ENCODE peak calls at places on chromosomes 7 and 10, in eight cellular contexts. Y is HL-60, L is SJSA1, K is H9, M is Panc1, Q is breast epithelium, T is heart left ventricle, F is Karpas-422. D is an unnamed sample.

GRCh38 chr10:34405611-34406462 is 409.3 kb downstream of the PARD3 start:
- DNase-seq in Q (no peak), M (no peak), L (no peak), T (no peak), Y (no peak), K (no peak), F (no peak), D (no peak)

GRCh38 chr7:32506266-32507054 is 11.2 kb downstream of the AVL9 start:
- DNase-seq in T (no peak), F (no peak), Y (no peak), M (peak), K (no peak), Q (no peak), L (peak), D (no peak)

GRCh38 chr10:46020871-46021553 is 9.4 kb downstream of the NCOA4 start:
- DNase-seq in Y (peak), K (no peak), M (no peak), Q (no peak), T (no peak), F (no peak), L (no peak), D (no peak)

GRCh38 chr7:24245362-24245761 is 38.6 kb upstream of the NPY start:
- DNase-seq in T (no peak), L (no peak), K (no peak), Q (no peak), Y (no peak), F (no peak), M (no peak), D (no peak)

GRCh38 chr10:86085686-86086085 is 280.9 kb downstream of the GRID1 start:
- DNase-seq in Y (no peak), L (no peak), K (peak), T (no peak), Q (no peak), F (no peak), M (no peak), D (no peak)

GRCh38 chr10:97117372-97117771 is 68.4 kb downstream of the SLIT1 start:
- DNase-seq in Y (no peak), K (no peak), L (no peak), F (peak), T (no peak), Q (no peak), M (peak), D (no peak)

GRCh38 chr10:46524471-46525176 is 31.8 kb downstream of the GPRIN2 start:
- DNase-seq in Y (no peak), Q (no peak), T (peak), L (peak), K (no peak), M (no peak), F (no peak), D (no peak)

GRCh38 chr10:21888959-21889358 is 114.6 kb downstream of the DNAJC1 start:
- DNase-seq in M (no peak), K (no peak), F (no peak), T (no peak), Y (no peak), Q (no peak), L (no peak), D (no peak)

GRCh38 chr10:70222340-70222794 is 10.9 kb downstream of the PPA1 start:
- DNase-seq in M (no peak), L (no peak), K (no peak), T (no peak), F (no peak), Y (no peak), Q (peak), D (no peak)

DNA sequence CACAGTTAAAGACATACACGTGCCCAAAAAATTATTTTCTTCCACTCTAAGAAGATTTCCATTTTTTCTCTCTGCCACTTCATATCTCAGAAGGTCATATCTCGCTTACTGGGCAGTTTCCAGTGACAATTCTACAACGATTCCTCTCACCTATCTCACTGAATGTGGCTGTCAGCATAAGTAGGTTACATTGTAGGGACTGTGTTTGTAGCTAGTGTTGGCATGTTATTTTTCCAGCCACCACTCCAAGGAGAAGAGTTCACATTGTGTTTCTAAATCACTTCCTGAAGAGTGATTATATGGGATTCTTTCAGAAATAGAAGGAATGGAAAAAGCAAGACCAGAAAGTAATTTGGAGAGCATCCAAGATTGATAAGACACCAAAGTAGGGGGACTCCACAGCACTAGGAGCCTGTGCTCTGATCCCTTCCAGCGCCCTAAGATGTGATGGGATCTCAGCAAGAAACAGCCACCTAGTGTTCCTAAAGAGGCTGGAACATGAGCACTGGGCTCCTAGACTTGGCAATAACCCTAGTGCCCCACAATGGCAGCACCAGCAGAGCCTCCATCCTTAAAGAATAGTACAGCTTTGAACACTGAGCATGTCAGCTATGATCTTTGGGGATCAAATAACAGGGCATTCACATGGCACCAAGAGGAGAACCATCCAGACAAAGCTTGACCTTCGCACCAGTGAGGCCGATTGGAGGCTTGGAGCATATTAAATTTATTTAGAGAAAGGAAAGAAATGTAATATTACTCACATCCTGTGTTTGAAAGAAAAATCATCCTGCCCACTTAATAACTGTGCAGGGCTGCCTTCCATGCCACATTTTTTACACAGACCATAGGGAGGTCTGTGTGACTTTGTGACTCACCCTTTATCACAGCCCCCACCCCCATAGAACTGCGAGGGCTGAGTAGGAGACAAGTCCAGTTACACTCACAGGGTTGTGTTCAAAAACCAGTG is 51.8 kb downstream of the CAV1 start:
- DNase-seq in L (peak), K (no peak), T (peak), Y (no peak), F (no peak), Q (no peak), M (no peak), D (no peak)
- H3K27ac ChIP-seq in L (peak), K (no peak), T (peak), Y (no peak), F (no peak), Q (peak), M (peak), D (no peak)

DNA sequence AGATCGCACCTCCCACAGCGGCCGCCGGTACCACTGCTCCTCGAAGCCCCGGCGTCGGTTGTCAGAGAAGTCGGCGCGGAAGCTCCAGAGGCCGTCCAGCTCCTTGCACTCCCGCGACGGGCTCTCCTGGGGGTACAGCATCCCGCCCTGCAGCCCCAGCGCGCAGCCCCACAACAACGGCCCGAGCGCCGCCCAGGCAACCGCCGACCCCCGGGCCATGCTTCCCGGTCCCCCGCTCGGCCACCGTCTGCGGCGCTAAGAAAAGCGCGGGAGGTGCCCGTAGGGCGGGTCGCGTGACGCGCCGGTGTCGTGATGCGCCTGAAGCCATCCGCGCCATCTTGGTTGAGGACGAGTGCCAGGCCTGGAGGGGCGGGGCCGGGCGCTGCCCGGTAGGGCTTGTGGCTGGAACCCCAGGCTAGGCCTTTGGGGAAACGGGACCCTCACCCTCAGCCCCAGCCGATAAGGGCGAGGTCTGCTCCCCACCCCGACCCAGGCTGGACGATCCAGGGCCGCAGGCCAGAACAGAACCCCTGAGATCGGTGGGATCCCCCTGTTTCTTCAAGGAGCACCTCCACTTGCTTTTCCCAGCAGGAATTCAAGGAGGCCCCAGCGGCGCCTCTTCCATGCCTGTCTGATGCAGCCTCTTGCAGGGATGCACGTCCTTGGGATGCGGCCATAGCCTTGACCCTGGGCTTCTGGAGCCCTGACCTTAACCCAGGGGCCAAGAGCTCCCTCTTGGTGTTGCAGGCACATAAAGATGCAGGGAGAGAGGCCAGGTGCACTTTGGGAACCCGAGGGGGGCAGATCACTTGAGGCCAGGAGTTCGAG is at the start of gene GUSB:
- DNase-seq in F (peak), K (peak), Q (peak), T (peak), M (peak), Y (peak), L (peak), D (peak)
- H3K27ac ChIP-seq in F (no peak), K (no peak), Q (peak), T (peak), M (peak), Y (peak), L (peak), D (peak)

DNA sequence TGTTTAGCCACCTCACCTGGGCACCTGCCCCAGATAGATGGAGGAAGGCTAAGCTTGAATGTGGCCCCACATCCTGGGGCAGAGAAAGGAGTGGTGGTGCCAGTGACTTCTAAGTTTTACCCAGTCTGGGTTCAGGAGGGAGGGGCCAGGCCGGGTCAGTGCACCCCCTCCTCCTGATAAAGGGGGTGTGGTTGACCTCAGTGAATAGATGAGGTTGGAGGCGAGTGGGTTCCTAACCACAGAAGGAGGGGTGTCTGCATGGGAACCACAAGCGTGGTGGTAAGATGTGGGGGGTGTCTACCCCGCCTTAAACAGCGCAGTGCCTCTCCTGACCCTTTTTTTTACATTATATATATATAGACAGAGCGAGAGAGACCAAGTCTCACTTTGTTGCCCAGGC is 105.3 kb upstream of the KCTD7 start:
- DNase-seq in K (no peak), F (no peak), Q (no peak), T (no peak), Y (no peak), M (no peak), L (no peak), D (no peak)
- H3K27ac ChIP-seq in K (no peak), F (no peak), Q (no peak), T (no peak), Y (no peak), M (no peak), L (no peak), D (no peak)

DNA sequence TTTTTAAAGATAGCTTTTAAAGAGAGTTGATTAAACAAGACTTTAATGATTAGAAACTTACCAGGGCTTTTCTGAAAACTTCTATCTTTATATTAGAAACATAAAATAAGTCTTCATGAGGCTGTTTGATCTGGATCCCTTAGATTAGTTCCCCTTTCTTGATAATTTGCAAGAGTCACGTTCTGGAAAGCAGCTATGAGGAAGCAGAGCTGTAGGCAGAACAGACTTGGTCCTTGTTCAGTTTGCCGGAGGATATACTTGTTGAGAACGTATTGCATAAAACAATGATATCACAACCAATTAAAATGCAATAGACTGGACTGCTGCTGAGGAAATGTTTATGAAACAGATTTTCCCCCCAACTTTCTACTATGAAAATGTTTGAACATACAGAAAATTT is 2.9 kb downstream of the SAMD9L start:
- DNase-seq in M (no peak), Y (peak), L (no peak), F (peak), K (no peak), Q (no peak), T (no peak), D (no peak)
- H3K27ac ChIP-seq in M (no peak), Y (no peak), L (no peak), F (peak), K (no peak), Q (no peak), T (no peak), D (no peak)

DNA sequence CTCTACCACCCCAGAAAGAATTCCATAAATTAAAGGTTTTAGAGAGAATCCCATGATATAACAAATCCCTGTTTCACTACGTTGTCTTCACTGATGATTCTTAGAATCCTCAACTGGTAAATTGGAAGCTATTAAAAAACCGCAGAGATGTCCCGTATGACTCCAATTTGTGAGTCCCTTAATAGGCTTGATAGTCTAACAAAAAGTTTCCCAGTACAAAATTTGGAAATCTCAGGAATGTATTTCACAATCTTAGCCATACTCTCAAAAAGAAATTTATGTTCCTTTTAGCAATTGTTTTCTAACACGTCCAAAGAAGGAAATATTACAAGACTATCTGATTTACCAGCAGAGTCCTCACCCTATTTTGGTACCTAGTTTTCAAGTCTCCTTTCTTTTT is 2.5 kb downstream of the TES start:
- DNase-seq in L (no peak), F (no peak), T (no peak), Q (no peak), K (no peak), Y (no peak), M (no peak), D (no peak)
- H3K27ac ChIP-seq in L (peak), F (no peak), T (peak), Q (peak), K (no peak), Y (no peak), M (peak), D (peak)

GRCh38 chr10:655184-655583 is 34.3 kb downstream of the DIP2C start:
- DNase-seq in M (no peak), F (no peak), Q (no peak), Y (no peak), T (no peak), L (no peak), K (no peak), D (no peak)

GRCh38 chr10:656883-657282 is 32.6 kb downstream of the DIP2C start:
- DNase-seq in F (no peak), M (no peak), Q (no peak), T (no peak), L (no peak), Y (no peak), K (no peak), D (no peak)

GRCh38 chr10:653991-654646 is 35.3 kb downstream of the DIP2C start:
- DNase-seq in T (no peak), L (no peak), Q (no peak), Y (no peak), M (no peak), K (no peak), F (no peak), D (no peak)

GRCh38 chr10:652226-652625 is 37.2 kb downstream of the DIP2C start:
- DNase-seq in Q (no peak), M (no peak), F (no peak), Y (no peak), L (no peak), K (peak), T (no peak), D (no peak)

GRCh38 chr10:654647-654996 is 34.8 kb downstream of the DIP2C start:
- DNase-seq in K (no peak), Q (no peak), L (no peak), M (no peak), T (no peak), F (no peak), Y (no peak), D (no peak)
- H3K27ac ChIP-seq in K (no peak), Q (no peak), L (no peak), M (no peak), T (peak), F (no peak), Y (no peak), D (no peak)

DNA sequence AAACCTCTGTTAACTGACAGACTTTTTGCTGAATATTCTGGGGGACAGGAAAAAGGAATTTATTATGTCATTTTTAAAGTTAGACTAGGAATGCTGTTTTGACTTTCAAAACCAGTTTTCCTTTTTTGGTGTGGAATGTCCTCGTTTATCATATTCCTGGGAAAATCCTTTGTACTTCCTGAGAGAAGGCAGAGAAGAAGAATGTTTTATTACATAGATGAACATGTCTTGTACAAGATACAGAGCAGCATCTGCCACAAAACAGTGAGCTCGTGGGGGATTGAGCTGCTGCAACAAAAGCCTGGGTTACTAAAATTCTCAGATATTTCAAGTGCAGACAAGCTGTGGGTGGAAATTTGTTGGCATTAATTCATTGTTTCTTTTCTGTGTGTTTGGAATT is 20.2 kb downstream of the MCU start:
- DNase-seq in F (no peak), K (no peak), T (no peak), L (no peak), Q (no peak), M (no peak), Y (no peak), D (no peak)
- H3K27ac ChIP-seq in F (no peak), K (no peak), T (peak), L (peak), Q (no peak), M (no peak), Y (no peak), D (no peak)

GRCh38 chr7:91843831-91844230 is 36.7 kb downstream of the MTERF1 start:
- DNase-seq in F (no peak), K (no peak), Y (no peak), L (no peak), T (no peak), Q (no peak), M (no peak), D (no peak)
- H3K27ac ChIP-seq in F (no peak), K (no peak), Y (no peak), L (no peak), T (no peak), Q (no peak), M (no peak), D (no peak)